ENCODE peak calls at places on chromosomes 16 and 17, in four cellular contexts. A is heart left ventricle, U is HCT116, B is ovary. F is an unnamed sample. For H3K4me1, the result is how much of the 10 kb centered on the place peaks cover.

GRCh38 chr17:37813753-37814152 is 68.9 kb upstream of the HNF1B start:
- DNase-seq in A (no peak), U (no peak), B (no peak), F (no peak)

GRCh38 chr16:75043175-75043937 is 44.5 kb downstream of the ZNRF1 start:
- DNase-seq in A (no peak), U (no peak), B (no peak), F (no peak)

GRCh38 chr16:58507963-58508670 is 7.2 kb upstream of the SETD6 start:
- DNase-seq in A (no peak), U (no peak), B (no peak), F (no peak)

GRCh38 chr16:558298-559020 is 1.7 kb upstream of the PRR35 start:
- DNase-seq in A (no peak), U (no peak), B (no peak), F (peak)

GRCh38 chr17:676060-676745 is 38.4 kb downstream of the VPS53 start:
- DNase-seq in A (no peak), U (no peak), B (no peak), F (no peak)

GRCh38 chr17:4074831-4075495 is 67.9 kb downstream of the ZZEF1 start:
- DNase-seq in A (no peak), U (peak), B (no peak), F (peak)

GRCh38 chr16:4316103-4316731 is 350 bp downstream of the GLIS2 start:
- DNase-seq in A (no peak), U (no peak), B (no peak), F (no peak)

GRCh38 chr17:31061678-31062077 is 33.1 kb upstream of the NF1 start:
- DNase-seq in A (no peak), U (no peak), B (no peak), F (no peak)

GRCh38 chr17:57588086-57588485 is 157.0 kb downstream of the CCDC182 start:
- DNase-seq in A (no peak), U (no peak), B (no peak), F (no peak)

GRCh38 chr16:27202923-27203428 is 350 bp upstream of the KDM8 start:
- DNase-seq in A (no peak), U (no peak), B (no peak), F (no peak)

GRCh38 chr17:41579484-41580243 is 7.0 kb downstream of the KRT14 start:
- DNase-seq in A (peak), U (peak), B (peak), F (peak)

GRCh38 chr16:2388875-2389433 is 40.3 kb upstream of the CCNF start:
- DNase-seq in A (no peak), U (no peak), B (no peak), F (no peak)

GRCh38 chr17:17849147-17849820 is 12.5 kb upstream of the SREBF1 start:
- DNase-seq in A (peak), U (no peak), B (peak), F (peak)

GRCh38 chr16:53099318-53100130 is 44.7 kb downstream of the CHD9 start:
- DNase-seq in A (peak), U (peak), B (peak), F (peak)

GRCh38 chr17:19933221-19933620 is 44.4 kb downstream of the AKAP10 start:
- DNase-seq in A (no peak), U (no peak), B (no peak), F (no peak)

GRCh38 chr16:89720859-89721643 is at the start of the genes VPS9D1 and ZNF276:
- DNase-seq in A (peak), U (peak), B (peak), F (peak)

GRCh38 chr16:67915831-67916723 is 15.6 kb downstream of the CTRL start:
- DNase-seq in A (no peak), U (no peak), B (no peak), F (peak)

GRCh38 chr17:69166957-69167356 is 25.3 kb upstream of the ABCA6 start:
- DNase-seq in A (no peak), U (no peak), B (no peak), F (no peak)

GRCh38 chr16:35480988-35481387 is 2021.6 kb downstream of the TP53TG3F start:
- DNase-seq in A (no peak), U (no peak), B (no peak), F (no peak)

GRCh38 chr17:36703860-36704266 is 102.5 kb downstream of the MRM1 start:
- DNase-seq in A (peak), U (no peak), B (peak), F (no peak)

GRCh38 chr17:8881606-8882005 is 14.1 kb upstream of the PIK3R6 start:
- DNase-seq in A (no peak), U (no peak), B (no peak), F (no peak)

GRCh38 chr17:50939795-50940684 is 73.9 kb upstream of the TOB1 start:
- DNase-seq in A (no peak), U (no peak), B (peak), F (no peak)

GRCh38 chr17:44223574-44224046 is 4.1 kb upstream of the UBTF start:
- DNase-seq in A (peak), U (no peak), B (peak), F (peak)

GRCh38 chr17:31457391-31458234 is 66.1 kb downstream of the RAB11FIP4 start:
- DNase-seq in A (no peak), U (no peak), B (no peak), F (peak)

GRCh38 chr16:51041546-51041945 is 109.5 kb downstream of the SALL1 start:
- DNase-seq in A (no peak), U (no peak), B (no peak), F (no peak)

GRCh38 chr17:50967795-50968194 is 101.6 kb upstream of the TOB1 start:
- DNase-seq in A (no peak), U (no peak), B (no peak), F (no peak)

GRCh38 chr16:29962344-29962994 is 590 bp downstream of the TMEM219 start:
- DNase-seq in A (peak), U (no peak), B (peak), F (peak)

GRCh38 chr17:27315796-27316465 is 22.0 kb downstream of the WSB1 start:
- DNase-seq in A (no peak), U (no peak), B (no peak), F (peak)

GRCh38 chr16:9465150-9465549 is 373.7 kb downstream of the HAPSTR1 start:
- DNase-seq in A (no peak), U (no peak), B (no peak), F (peak)

GRCh38 chr16:20740901-20741491 is 622 bp downstream of the THUMPD1 start:
- DNase-seq in A (peak), U (peak), B (peak), F (peak)

GRCh38 chr17:66552381-66552780 is 250.0 kb downstream of the PRKCA start:
- DNase-seq in A (no peak), U (no peak), B (no peak), F (peak)
- H3K4me1 ChIP-seq in A (under half), U (half or more), B (under half), F (under half)

GRCh38 chr17:78129385-78130079 is 977 bp upstream of the TMC6 start:
- DNase-seq in A (no peak), U (no peak), B (no peak), F (no peak)
- H3K27ac ChIP-seq in A (peak), U (peak), B (no peak), F (peak)

DNA sequence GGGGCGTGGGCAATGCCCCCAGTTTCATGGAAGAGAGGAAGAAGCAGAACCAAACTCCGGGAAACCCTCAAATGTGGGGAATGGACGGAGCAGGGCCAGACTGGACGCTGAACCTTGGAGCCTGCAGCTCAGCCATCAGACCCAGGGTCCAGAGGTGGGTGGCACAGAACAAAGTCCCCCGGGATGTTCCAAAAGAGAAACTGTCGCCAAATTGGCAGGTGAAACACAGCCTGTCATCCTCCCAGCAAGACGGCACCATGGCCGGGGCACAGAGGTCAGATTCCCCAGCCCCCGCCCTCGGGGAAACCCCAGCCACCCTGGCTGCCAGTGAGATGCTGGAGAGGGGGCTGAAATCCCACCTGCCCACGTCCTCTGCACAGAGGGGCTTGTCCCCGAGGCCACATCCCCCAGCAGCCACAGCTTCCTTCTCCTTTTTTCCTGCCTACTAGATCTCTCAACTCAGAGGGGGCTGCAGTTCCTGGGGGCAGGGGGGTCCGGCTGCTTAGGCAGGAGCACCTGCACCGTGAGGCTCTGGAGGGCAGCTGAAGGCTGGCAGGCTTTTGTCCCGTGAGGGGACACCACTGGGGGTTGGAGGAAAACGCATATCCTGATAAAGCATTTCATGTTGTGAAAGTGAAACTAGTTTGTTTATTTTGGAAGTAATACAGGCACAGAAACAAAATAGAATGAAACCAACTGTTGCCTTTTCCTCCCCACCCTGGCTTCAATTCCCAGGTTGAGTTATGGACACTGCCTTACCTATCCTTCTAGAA is 1.2 kb upstream of the SECTM1 start:
- DNase-seq in A (no peak), U (no peak), B (peak), F (peak)
- H3K4me3 ChIP-seq in A (peak), U (peak), B (peak), F (no peak)

GRCh38 chr16:85200471-85201278 is 88.4 kb upstream of the CIBAR2 start:
- DNase-seq in A (no peak), U (peak), B (no peak), F (peak)
- H3K4me1 ChIP-seq in A (under half), U (half or more), B (half or more), F (under half)

F was measured in small intestine.